ENCODE peak calls at places on chromosomes 11 and 22, in ten cellular contexts. One of them, this sample, is unnamed.

GRCh38 chr11:7892751-7893356 is 38.2 kb downstream of the OR10A6 start:
- DNase-seq in activated T-cell treated with anti-CD3 and anti-CD28 coated beads, Interleukin-2, amount 50 U/mL, for 72 hours: peak
- DNase-seq in GM10248: peak
- DNase-seq in stimulated activated CD8-positive, alpha-beta memory T cell treated with anti-CD3 and anti-CD28 coated beads, Interleukin-4, amount 100 ng/mL, for 24 hours: no peak
- DNase-seq in HFFc6: peak
- DNase-seq in RWPE1: peak
- DNase-seq in T-helper 9 cell: no peak
- DNase-seq in OCI-M1: peak
- DNase-seq in NCI-H1092: no peak
- DNase-seq in stimulated activated effector memory CD8-positive, alpha-beta T cell treated with anti-CD3 and anti-CD28 coated beads, Interleukin-12 subunit alpha, Interleukin-12 subunit beta, amount 100 ng/mL, for 72 hours: no peak
- DNase-seq in this sample: peak

GRCh38 chr11:83948205-83948604 is 662.0 kb upstream of the CCDC90B start:
- DNase-seq in stimulated activated effector memory CD8-positive, alpha-beta T cell treated with anti-CD3 and anti-CD28 coated beads, Interleukin-12 subunit alpha, Interleukin-12 subunit beta, amount 100 ng/mL, for 72 hours: no peak
- DNase-seq in HFFc6: no peak
- DNase-seq in RWPE1: no peak
- DNase-seq in GM10248: no peak
- DNase-seq in activated T-cell treated with anti-CD3 and anti-CD28 coated beads, Interleukin-2, amount 50 U/mL, for 72 hours: no peak
- DNase-seq in stimulated activated CD8-positive, alpha-beta memory T cell treated with anti-CD3 and anti-CD28 coated beads, Interleukin-4, amount 100 ng/mL, for 24 hours: no peak
- DNase-seq in NCI-H1092: no peak
- DNase-seq in T-helper 9 cell: no peak
- DNase-seq in OCI-M1: no peak
- DNase-seq in this sample: no peak

GRCh38 chr11:132312616-132313210 is 942.3 kb downstream of the NTM start:
- DNase-seq in GM10248: peak
- DNase-seq in stimulated activated CD8-positive, alpha-beta memory T cell treated with anti-CD3 and anti-CD28 coated beads, Interleukin-4, amount 100 ng/mL, for 24 hours: no peak
- DNase-seq in NCI-H1092: peak
- DNase-seq in RWPE1: peak
- DNase-seq in OCI-M1: peak
- DNase-seq in stimulated activated effector memory CD8-positive, alpha-beta T cell treated with anti-CD3 and anti-CD28 coated beads, Interleukin-12 subunit alpha, Interleukin-12 subunit beta, amount 100 ng/mL, for 72 hours: no peak
- DNase-seq in activated T-cell treated with anti-CD3 and anti-CD28 coated beads, Interleukin-2, amount 50 U/mL, for 72 hours: no peak
- DNase-seq in HFFc6: peak
- DNase-seq in T-helper 9 cell: no peak
- DNase-seq in this sample: peak

GRCh38 chr11:78277314-78277994 is 88.7 kb downstream of the USP35 start:
- DNase-seq in OCI-M1: no peak
- DNase-seq in activated T-cell treated with anti-CD3 and anti-CD28 coated beads, Interleukin-2, amount 50 U/mL, for 72 hours: no peak
- DNase-seq in HFFc6: no peak
- DNase-seq in RWPE1: no peak
- DNase-seq in T-helper 9 cell: no peak
- DNase-seq in stimulated activated effector memory CD8-positive, alpha-beta T cell treated with anti-CD3 and anti-CD28 coated beads, Interleukin-12 subunit alpha, Interleukin-12 subunit beta, amount 100 ng/mL, for 72 hours: no peak
- DNase-seq in GM10248: no peak
- DNase-seq in NCI-H1092: no peak
- DNase-seq in stimulated activated CD8-positive, alpha-beta memory T cell treated with anti-CD3 and anti-CD28 coated beads, Interleukin-4, amount 100 ng/mL, for 24 hours: no peak
- DNase-seq in this sample: no peak

GRCh38 chr22:29183971-29184595 is 21.6 kb upstream of the EMID1 start:
- DNase-seq in stimulated activated effector memory CD8-positive, alpha-beta T cell treated with anti-CD3 and anti-CD28 coated beads, Interleukin-12 subunit alpha, Interleukin-12 subunit beta, amount 100 ng/mL, for 72 hours: no peak
- DNase-seq in RWPE1: no peak
- DNase-seq in NCI-H1092: no peak
- DNase-seq in HFFc6: no peak
- DNase-seq in stimulated activated CD8-positive, alpha-beta memory T cell treated with anti-CD3 and anti-CD28 coated beads, Interleukin-4, amount 100 ng/mL, for 24 hours: no peak
- DNase-seq in OCI-M1: no peak
- DNase-seq in T-helper 9 cell: no peak
- DNase-seq in activated T-cell treated with anti-CD3 and anti-CD28 coated beads, Interleukin-2, amount 50 U/mL, for 72 hours: no peak
- DNase-seq in GM10248: no peak
- DNase-seq in this sample: no peak

GRCh38 chr11:117824571-117825537 is at the start of gene FXYD2:
- DNase-seq in T-helper 9 cell: no peak
- DNase-seq in stimulated activated effector memory CD8-positive, alpha-beta T cell treated with anti-CD3 and anti-CD28 coated beads, Interleukin-12 subunit alpha, Interleukin-12 subunit beta, amount 100 ng/mL, for 72 hours: no peak
- DNase-seq in stimulated activated CD8-positive, alpha-beta memory T cell treated with anti-CD3 and anti-CD28 coated beads, Interleukin-4, amount 100 ng/mL, for 24 hours: no peak
- DNase-seq in RWPE1: no peak
- DNase-seq in HFFc6: no peak
- DNase-seq in activated T-cell treated with anti-CD3 and anti-CD28 coated beads, Interleukin-2, amount 50 U/mL, for 72 hours: no peak
- DNase-seq in GM10248: no peak
- DNase-seq in NCI-H1092: no peak
- DNase-seq in OCI-M1: no peak
- DNase-seq in this sample: no peak

GRCh38 chr11:78363018-78363619 is 54.5 kb downstream of the GAB2 start:
- DNase-seq in NCI-H1092: no peak
- DNase-seq in T-helper 9 cell: no peak
- DNase-seq in stimulated activated effector memory CD8-positive, alpha-beta T cell treated with anti-CD3 and anti-CD28 coated beads, Interleukin-12 subunit alpha, Interleukin-12 subunit beta, amount 100 ng/mL, for 72 hours: no peak
- DNase-seq in GM10248: no peak
- DNase-seq in OCI-M1: peak
- DNase-seq in RWPE1: no peak
- DNase-seq in HFFc6: no peak
- DNase-seq in activated T-cell treated with anti-CD3 and anti-CD28 coated beads, Interleukin-2, amount 50 U/mL, for 72 hours: no peak
- DNase-seq in stimulated activated CD8-positive, alpha-beta memory T cell treated with anti-CD3 and anti-CD28 coated beads, Interleukin-4, amount 100 ng/mL, for 24 hours: no peak
- DNase-seq in this sample: no peak

GRCh38 chr11:122808494-122808893 is 29.8 kb upstream of the CRTAM start:
- DNase-seq in stimulated activated effector memory CD8-positive, alpha-beta T cell treated with anti-CD3 and anti-CD28 coated beads, Interleukin-12 subunit alpha, Interleukin-12 subunit beta, amount 100 ng/mL, for 72 hours: no peak
- DNase-seq in RWPE1: no peak
- DNase-seq in NCI-H1092: no peak
- DNase-seq in T-helper 9 cell: no peak
- DNase-seq in GM10248: peak
- DNase-seq in OCI-M1: peak
- DNase-seq in HFFc6: peak
- DNase-seq in stimulated activated CD8-positive, alpha-beta memory T cell treated with anti-CD3 and anti-CD28 coated beads, Interleukin-4, amount 100 ng/mL, for 24 hours: no peak
- DNase-seq in activated T-cell treated with anti-CD3 and anti-CD28 coated beads, Interleukin-2, amount 50 U/mL, for 72 hours: no peak
- DNase-seq in this sample: peak

GRCh38 chr22:21443735-21444421 is 23.3 kb upstream of the TMEM191C start:
- DNase-seq in NCI-H1092: no peak
- DNase-seq in T-helper 9 cell: no peak
- DNase-seq in activated T-cell treated with anti-CD3 and anti-CD28 coated beads, Interleukin-2, amount 50 U/mL, for 72 hours: no peak
- DNase-seq in RWPE1: no peak
- DNase-seq in stimulated activated effector memory CD8-positive, alpha-beta T cell treated with anti-CD3 and anti-CD28 coated beads, Interleukin-12 subunit alpha, Interleukin-12 subunit beta, amount 100 ng/mL, for 72 hours: peak
- DNase-seq in GM10248: no peak
- DNase-seq in HFFc6: no peak
- DNase-seq in stimulated activated CD8-positive, alpha-beta memory T cell treated with anti-CD3 and anti-CD28 coated beads, Interleukin-4, amount 100 ng/mL, for 24 hours: no peak
- DNase-seq in OCI-M1: no peak
- DNase-seq in this sample: no peak

GRCh38 chr22:25281675-25282345 is 62.4 kb downstream of the CRYBB2 start:
- DNase-seq in GM10248: no peak
- DNase-seq in NCI-H1092: no peak
- DNase-seq in T-helper 9 cell: no peak
- DNase-seq in RWPE1: no peak
- DNase-seq in OCI-M1: no peak
- DNase-seq in stimulated activated effector memory CD8-positive, alpha-beta T cell treated with anti-CD3 and anti-CD28 coated beads, Interleukin-12 subunit alpha, Interleukin-12 subunit beta, amount 100 ng/mL, for 72 hours: no peak
- DNase-seq in HFFc6: no peak
- DNase-seq in activated T-cell treated with anti-CD3 and anti-CD28 coated beads, Interleukin-2, amount 50 U/mL, for 72 hours: no peak
- DNase-seq in stimulated activated CD8-positive, alpha-beta memory T cell treated with anti-CD3 and anti-CD28 coated beads, Interleukin-4, amount 100 ng/mL, for 24 hours: no peak
- DNase-seq in this sample: no peak

GRCh38 chr11:63937713-63938480 is 905 bp upstream of the NAA40 start:
- DNase-seq in RWPE1: peak
- DNase-seq in stimulated activated CD8-positive, alpha-beta memory T cell treated with anti-CD3 and anti-CD28 coated beads, Interleukin-4, amount 100 ng/mL, for 24 hours: no peak
- DNase-seq in OCI-M1: peak
- DNase-seq in HFFc6: no peak
- DNase-seq in stimulated activated effector memory CD8-positive, alpha-beta T cell treated with anti-CD3 and anti-CD28 coated beads, Interleukin-12 subunit alpha, Interleukin-12 subunit beta, amount 100 ng/mL, for 72 hours: no peak
- DNase-seq in GM10248: no peak
- DNase-seq in T-helper 9 cell: no peak
- DNase-seq in NCI-H1092: peak
- DNase-seq in activated T-cell treated with anti-CD3 and anti-CD28 coated beads, Interleukin-2, amount 50 U/mL, for 72 hours: no peak
- DNase-seq in this sample: no peak

GRCh38 chr22:19554834-19555404 is 30.7 kb upstream of the CLDN5 start:
- DNase-seq in T-helper 9 cell: no peak
- DNase-seq in NCI-H1092: no peak
- DNase-seq in OCI-M1: no peak
- DNase-seq in activated T-cell treated with anti-CD3 and anti-CD28 coated beads, Interleukin-2, amount 50 U/mL, for 72 hours: no peak
- DNase-seq in GM10248: no peak
- DNase-seq in stimulated activated effector memory CD8-positive, alpha-beta T cell treated with anti-CD3 and anti-CD28 coated beads, Interleukin-12 subunit alpha, Interleukin-12 subunit beta, amount 100 ng/mL, for 72 hours: no peak
- DNase-seq in RWPE1: peak
- DNase-seq in HFFc6: peak
- DNase-seq in stimulated activated CD8-positive, alpha-beta memory T cell treated with anti-CD3 and anti-CD28 coated beads, Interleukin-4, amount 100 ng/mL, for 24 hours: no peak
- DNase-seq in this sample: peak

GRCh38 chr11:90222459-90223247 is at the start of gene CHORDC1:
- DNase-seq in stimulated activated effector memory CD8-positive, alpha-beta T cell treated with anti-CD3 and anti-CD28 coated beads, Interleukin-12 subunit alpha, Interleukin-12 subunit beta, amount 100 ng/mL, for 72 hours: peak
- DNase-seq in GM10248: peak
- DNase-seq in T-helper 9 cell: peak
- DNase-seq in NCI-H1092: peak
- DNase-seq in OCI-M1: peak
- DNase-seq in stimulated activated CD8-positive, alpha-beta memory T cell treated with anti-CD3 and anti-CD28 coated beads, Interleukin-4, amount 100 ng/mL, for 24 hours: peak
- DNase-seq in RWPE1: peak
- DNase-seq in HFFc6: peak
- DNase-seq in activated T-cell treated with anti-CD3 and anti-CD28 coated beads, Interleukin-2, amount 50 U/mL, for 72 hours: peak
- DNase-seq in this sample: peak

GRCh38 chr11:122910775-122911174 is 28.2 kb downstream of the JHY start:
- DNase-seq in GM10248: no peak
- DNase-seq in activated T-cell treated with anti-CD3 and anti-CD28 coated beads, Interleukin-2, amount 50 U/mL, for 72 hours: peak
- DNase-seq in OCI-M1: peak
- DNase-seq in HFFc6: peak
- DNase-seq in stimulated activated CD8-positive, alpha-beta memory T cell treated with anti-CD3 and anti-CD28 coated beads, Interleukin-4, amount 100 ng/mL, for 24 hours: no peak
- DNase-seq in NCI-H1092: peak
- DNase-seq in RWPE1: peak
- DNase-seq in T-helper 9 cell: no peak
- DNase-seq in stimulated activated effector memory CD8-positive, alpha-beta T cell treated with anti-CD3 and anti-CD28 coated beads, Interleukin-12 subunit alpha, Interleukin-12 subunit beta, amount 100 ng/mL, for 72 hours: no peak
- DNase-seq in this sample: peak

GRCh38 chr11:100445231-100445735 is 241.8 kb upstream of the ARHGAP42 start:
- DNase-seq in T-helper 9 cell: no peak
- DNase-seq in activated T-cell treated with anti-CD3 and anti-CD28 coated beads, Interleukin-2, amount 50 U/mL, for 72 hours: no peak
- DNase-seq in OCI-M1: no peak
- DNase-seq in GM10248: no peak
- DNase-seq in HFFc6: no peak
- DNase-seq in stimulated activated CD8-positive, alpha-beta memory T cell treated with anti-CD3 and anti-CD28 coated beads, Interleukin-4, amount 100 ng/mL, for 24 hours: no peak
- DNase-seq in NCI-H1092: peak
- DNase-seq in RWPE1: no peak
- DNase-seq in stimulated activated effector memory CD8-positive, alpha-beta T cell treated with anti-CD3 and anti-CD28 coated beads, Interleukin-12 subunit alpha, Interleukin-12 subunit beta, amount 100 ng/mL, for 72 hours: no peak
- DNase-seq in this sample: no peak

GRCh38 chr22:47065756-47066615 is 303.5 kb downstream of the TBC1D22A start:
- DNase-seq in HFFc6: no peak
- DNase-seq in activated T-cell treated with anti-CD3 and anti-CD28 coated beads, Interleukin-2, amount 50 U/mL, for 72 hours: no peak
- DNase-seq in OCI-M1: no peak
- DNase-seq in stimulated activated effector memory CD8-positive, alpha-beta T cell treated with anti-CD3 and anti-CD28 coated beads, Interleukin-12 subunit alpha, Interleukin-12 subunit beta, amount 100 ng/mL, for 72 hours: no peak
- DNase-seq in RWPE1: no peak
- DNase-seq in stimulated activated CD8-positive, alpha-beta memory T cell treated with anti-CD3 and anti-CD28 coated beads, Interleukin-4, amount 100 ng/mL, for 24 hours: no peak
- DNase-seq in GM10248: no peak
- DNase-seq in NCI-H1092: no peak
- DNase-seq in T-helper 9 cell: no peak
- DNase-seq in this sample: no peak

GRCh38 chr22:32622762-32623147 is 148.1 kb downstream of the FBXO7 start:
- DNase-seq in OCI-M1: peak
- DNase-seq in T-helper 9 cell: no peak
- DNase-seq in GM10248: no peak
- DNase-seq in stimulated activated CD8-positive, alpha-beta memory T cell treated with anti-CD3 and anti-CD28 coated beads, Interleukin-4, amount 100 ng/mL, for 24 hours: no peak
- DNase-seq in HFFc6: no peak
- DNase-seq in NCI-H1092: no peak
- DNase-seq in stimulated activated effector memory CD8-positive, alpha-beta T cell treated with anti-CD3 and anti-CD28 coated beads, Interleukin-12 subunit alpha, Interleukin-12 subunit beta, amount 100 ng/mL, for 72 hours: no peak
- DNase-seq in activated T-cell treated with anti-CD3 and anti-CD28 coated beads, Interleukin-2, amount 50 U/mL, for 72 hours: no peak
- DNase-seq in RWPE1: no peak
- DNase-seq in this sample: no peak

GRCh38 chr11:69637956-69638871 is 2.7 kb upstream of the CCND1 start:
- DNase-seq in activated T-cell treated with anti-CD3 and anti-CD28 coated beads, Interleukin-2, amount 50 U/mL, for 72 hours: no peak
- DNase-seq in OCI-M1: peak
- DNase-seq in RWPE1: no peak
- DNase-seq in T-helper 9 cell: no peak
- DNase-seq in HFFc6: no peak
- DNase-seq in GM10248: no peak
- DNase-seq in NCI-H1092: no peak
- DNase-seq in stimulated activated effector memory CD8-positive, alpha-beta T cell treated with anti-CD3 and anti-CD28 coated beads, Interleukin-12 subunit alpha, Interleukin-12 subunit beta, amount 100 ng/mL, for 72 hours: no peak
- DNase-seq in stimulated activated CD8-positive, alpha-beta memory T cell treated with anti-CD3 and anti-CD28 coated beads, Interleukin-4, amount 100 ng/mL, for 24 hours: no peak
- DNase-seq in this sample: peak

GRCh38 chr22:20607157-20607907 is 99.9 kb downstream of the MED15 start:
- DNase-seq in activated T-cell treated with anti-CD3 and anti-CD28 coated beads, Interleukin-2, amount 50 U/mL, for 72 hours: no peak
- DNase-seq in RWPE1: no peak
- DNase-seq in HFFc6: no peak
- DNase-seq in stimulated activated CD8-positive, alpha-beta memory T cell treated with anti-CD3 and anti-CD28 coated beads, Interleukin-4, amount 100 ng/mL, for 24 hours: no peak
- DNase-seq in OCI-M1: no peak
- DNase-seq in GM10248: no peak
- DNase-seq in stimulated activated effector memory CD8-positive, alpha-beta T cell treated with anti-CD3 and anti-CD28 coated beads, Interleukin-12 subunit alpha, Interleukin-12 subunit beta, amount 100 ng/mL, for 72 hours: no peak
- DNase-seq in NCI-H1092: no peak
- DNase-seq in T-helper 9 cell: no peak
- DNase-seq in this sample: no peak

GRCh38 chr11:128686745-128687177 is 7.1 kb upstream of the FLI1 start:
- DNase-seq in RWPE1: peak
- DNase-seq in GM10248: peak
- DNase-seq in activated T-cell treated with anti-CD3 and anti-CD28 coated beads, Interleukin-2, amount 50 U/mL, for 72 hours: peak
- DNase-seq in NCI-H1092: peak
- DNase-seq in OCI-M1: no peak
- DNase-seq in T-helper 9 cell: no peak
- DNase-seq in stimulated activated CD8-positive, alpha-beta memory T cell treated with anti-CD3 and anti-CD28 coated beads, Interleukin-4, amount 100 ng/mL, for 24 hours: no peak
- DNase-seq in HFFc6: no peak
- DNase-seq in stimulated activated effector memory CD8-positive, alpha-beta T cell treated with anti-CD3 and anti-CD28 coated beads, Interleukin-12 subunit alpha, Interleukin-12 subunit beta, amount 100 ng/mL, for 72 hours: no peak
- DNase-seq in this sample: peak

GRCh38 chr22:36081023-36081431 is 52.4 kb upstream of the RBFOX2 start:
- DNase-seq in stimulated activated effector memory CD8-positive, alpha-beta T cell treated with anti-CD3 and anti-CD28 coated beads, Interleukin-12 subunit alpha, Interleukin-12 subunit beta, amount 100 ng/mL, for 72 hours: no peak
- DNase-seq in OCI-M1: no peak
- DNase-seq in GM10248: no peak
- DNase-seq in activated T-cell treated with anti-CD3 and anti-CD28 coated beads, Interleukin-2, amount 50 U/mL, for 72 hours: no peak
- DNase-seq in stimulated activated CD8-positive, alpha-beta memory T cell treated with anti-CD3 and anti-CD28 coated beads, Interleukin-4, amount 100 ng/mL, for 24 hours: no peak
- DNase-seq in RWPE1: no peak
- DNase-seq in T-helper 9 cell: no peak
- DNase-seq in NCI-H1092: no peak
- DNase-seq in HFFc6: peak
- DNase-seq in this sample: peak

GRCh38 chr11:96781082-96781481 is 391.3 kb downstream of the JRKL start:
- DNase-seq in HFFc6: no peak
- DNase-seq in RWPE1: peak
- DNase-seq in activated T-cell treated with anti-CD3 and anti-CD28 coated beads, Interleukin-2, amount 50 U/mL, for 72 hours: no peak
- DNase-seq in NCI-H1092: no peak
- DNase-seq in OCI-M1: no peak
- DNase-seq in GM10248: no peak
- DNase-seq in stimulated activated CD8-positive, alpha-beta memory T cell treated with anti-CD3 and anti-CD28 coated beads, Interleukin-4, amount 100 ng/mL, for 24 hours: no peak
- DNase-seq in stimulated activated effector memory CD8-positive, alpha-beta T cell treated with anti-CD3 and anti-CD28 coated beads, Interleukin-12 subunit alpha, Interleukin-12 subunit beta, amount 100 ng/mL, for 72 hours: no peak
- DNase-seq in T-helper 9 cell: no peak
- DNase-seq in this sample: no peak